ENCODE peak calls at places on chromosomes 7 and 10, in four cellular contexts. X, S, W and Q are unnamed samples.

GRCh38 chr10:80185522-80186299 is 19.6 kb downstream of the ANXA11 start:
- DNase-seq in W (no peak), X (no peak), S (no peak), Q (peak)

GRCh38 chr10:22320591-22321155 is at the start of gene BMI1:
- DNase-seq in S (no peak), X (peak), W (peak), Q (peak)

GRCh38 chr10:95569368-95569767 is 8.2 kb upstream of the SORBS1 start:
- DNase-seq in W (peak), S (no peak), X (no peak), Q (no peak)

GRCh38 chr10:80133221-80133620 is 691 bp downstream of the PLAC9 start:
- DNase-seq in W (peak), X (no peak), S (no peak), Q (peak)

GRCh38 chr10:68526634-68527132 is 640 bp downstream of the SLC25A16 start:
- DNase-seq in S (no peak), X (no peak), W (no peak), Q (no peak)

GRCh38 chr7:70355591-70356323 is 757.5 kb downstream of the AUTS2 start:
- DNase-seq in W (peak), X (no peak), S (no peak), Q (no peak)

GRCh38 chr7:78367280-78367773 is 568.8 kb downstream of the PHTF2 start:
- DNase-seq in S (no peak), X (no peak), W (no peak), Q (no peak)

GRCh38 chr10:5343561-5343960 is 21.2 kb upstream of the UCN3 start:
- DNase-seq in X (no peak), S (no peak), W (peak), Q (no peak)

GRCh38 chr7:112877671-112878460 is 87.7 kb upstream of the TMEM168 start:
- DNase-seq in X (no peak), S (no peak), W (peak), Q (no peak)

GRCh38 chr7:134710854-134711624 is 64.4 kb downstream of the BPGM start:
- DNase-seq in X (no peak), W (peak), S (no peak), Q (no peak)